ENCODE peak calls at places on chromosomes 1 and 21, in eight cellular contexts. A, O, N, J, Y, H, G and K are unnamed samples.

GRCh38 chr21:27265492-27265891 is 298.6 kb upstream of the ADAMTS5 start:
- DNase-seq in A (no peak), H (no peak), O (no peak), Y (no peak), J (no peak), N (no peak), G (no peak), K (no peak)

GRCh38 chr1:30407030-30407861 is 316.1 kb downstream of the MATN1 start:
- DNase-seq in H (no peak), N (no peak), A (no peak), O (peak), J (peak), Y (no peak), G (no peak), K (no peak)

GRCh38 chr1:248813546-248813945 is 12.2 kb downstream of the SH3BP5L start:
- DNase-seq in A (no peak), J (no peak), G (no peak), O (no peak), H (no peak), N (no peak), Y (no peak), K (no peak)

GRCh38 chr1:23543707-23544443 is 12.8 kb upstream of the E2F2 start:
- DNase-seq in H (no peak), J (no peak), Y (peak), N (no peak), A (no peak), O (no peak), G (no peak), K (no peak)

GRCh38 chr1:31620631-31621497 is 3.4 kb downstream of the HCRTR1 start:
- DNase-seq in Y (no peak), A (no peak), J (peak), H (no peak), N (no peak), G (no peak), O (no peak), K (no peak)

GRCh38 chr1:9610548-9610947 is 21.8 kb downstream of the TMEM201 start:
- DNase-seq in J (no peak), G (no peak), A (no peak), O (no peak), H (no peak), Y (no peak), N (no peak), K (no peak)

GRCh38 chr1:59432531-59433439 is 135.9 kb downstream of the FGGY start:
- DNase-seq in O (no peak), H (no peak), Y (no peak), N (no peak), A (no peak), G (no peak), J (no peak), K (no peak)

GRCh38 chr21:28699591-28700259 is 293.0 kb downstream of the LTN1 start:
- DNase-seq in H (no peak), A (no peak), Y (peak), G (peak), O (no peak), J (no peak), N (no peak), K (no peak)

GRCh38 chr21:34877485-34878128 is 171.5 kb downstream of the RUNX1 start:
- DNase-seq in A (no peak), Y (no peak), O (peak), G (peak), H (no peak), J (peak), N (no peak), K (no peak)

GRCh38 chr1:22461678-22462527 is 10.3 kb downstream of the ZBTB40 start:
- DNase-seq in N (no peak), O (no peak), J (no peak), A (no peak), Y (no peak), G (no peak), H (no peak), K (no peak)

GRCh38 chr1:2382621-2383361 is 8.6 kb downstream of the MORN1 start:
- DNase-seq in Y (no peak), A (no peak), G (peak), O (peak), H (no peak), J (no peak), N (no peak), K (no peak)

GRCh38 chr1:30795026-30795425 is 37.5 kb upstream of the LAPTM5 start:
- DNase-seq in A (no peak), H (no peak), J (no peak), N (no peak), G (no peak), Y (no peak), O (no peak), K (no peak)

GRCh38 chr1:51973587-51974474 is 16.7 kb downstream of the RAB3B start:
- DNase-seq in Y (no peak), A (no peak), N (no peak), O (no peak), G (no peak), H (no peak), J (no peak), K (no peak)

GRCh38 chr21:38115870-38116269 is 140.9 kb upstream of the KCNJ15 start:
- DNase-seq in H (no peak), Y (no peak), O (no peak), G (no peak), A (no peak), N (no peak), J (no peak), K (no peak)

GRCh38 chr1:3007298-3008147 is 13.7 kb upstream of the ACTRT2 start:
- DNase-seq in O (no peak), J (no peak), A (no peak), N (no peak), G (no peak), Y (no peak), H (no peak), K (no peak)

GRCh38 chr1:24765308-24765988 is 20.2 kb downstream of the CLIC4 start:
- DNase-seq in H (no peak), J (no peak), N (no peak), A (no peak), G (no peak), O (no peak), Y (no peak), K (no peak)

GRCh38 chr1:43933386-43934278 is at the start of gene ARTN:
- DNase-seq in Y (no peak), O (peak), H (peak), G (peak), N (no peak), A (no peak), J (no peak), K (no peak)

GRCh38 chr1:28986296-28986910 is 72.0 kb downstream of the EPB41 start:
- DNase-seq in H (no peak), Y (no peak), A (no peak), N (no peak), G (no peak), J (no peak), O (no peak), K (no peak)

GRCh38 chr1:66168919-66169725 is 364.8 kb upstream of the SGIP1 start:
- DNase-seq in Y (no peak), H (no peak), O (no peak), N (no peak), G (no peak), A (no peak), J (no peak), K (no peak)
- H3K27ac ChIP-seq in Y (no peak), H (peak), O (no peak), N (no peak), G (no peak), A (peak), J (no peak), K (peak)

GRCh38 chr1:203584040-203584439 is 42.6 kb upstream of the ATP2B4 start:
- DNase-seq in O (no peak), N (no peak), H (no peak), A (no peak), J (no peak), Y (no peak), G (no peak), K (no peak)

GRCh38 chr1:203586495-203586894 is 40.1 kb upstream of the ATP2B4 start:
- DNase-seq in A (no peak), N (no peak), J (no peak), H (no peak), Y (no peak), O (no peak), G (no peak), K (no peak)

GRCh38 chr1:203581841-203582240 is 44.8 kb upstream of the ATP2B4 start:
- DNase-seq in O (no peak), G (no peak), A (no peak), H (no peak), Y (no peak), J (no peak), N (no peak), K (no peak)

GRCh38 chr1:203582568-203582967 is 44.1 kb upstream of the ATP2B4 start:
- DNase-seq in N (no peak), H (no peak), G (no peak), Y (no peak), O (no peak), A (no peak), J (no peak), K (no peak)

GRCh38 chr1:203584507-203584906 is 42.1 kb upstream of the ATP2B4 start:
- DNase-seq in G (no peak), J (no peak), O (no peak), N (no peak), H (no peak), Y (no peak), A (no peak), K (no peak)
- H3K27ac ChIP-seq in G (no peak), J (no peak), O (no peak), N (no peak), H (no peak), Y (no peak), A (no peak), K (no peak)

GRCh38 chr1:184051138-184051484 is 419 bp upstream of the TSEN15 start:
- DNase-seq in J (no peak), O (no peak), A (no peak), G (peak), N (no peak), Y (no peak), H (no peak), K (no peak)
- H3K27ac ChIP-seq in J (peak), O (peak), A (peak), G (peak), N (peak), Y (peak), H (peak), K (peak)

GRCh38 chr1:17251699-17252376 is 2.9 kb downstream of the PADI3 start:
- DNase-seq in N (no peak), O (no peak), A (no peak), G (peak), J (no peak), Y (no peak), H (no peak), K (no peak)

GRCh38 chr1:17255336-17255735 is 6.4 kb downstream of the PADI3 start:
- DNase-seq in H (no peak), Y (no peak), N (no peak), O (peak), J (no peak), G (no peak), A (no peak), K (no peak)

GRCh38 chr1:17250601-17251000 is 1.7 kb downstream of the PADI3 start:
- DNase-seq in J (peak), Y (no peak), H (no peak), O (peak), N (no peak), G (peak), A (no peak), K (no peak)

GRCh38 chr1:17248781-17249180 is at the start of gene PADI3:
- DNase-seq in Y (no peak), A (no peak), O (no peak), G (peak), J (no peak), H (no peak), N (no peak), K (no peak)

GRCh38 chr1:17251246-17251645 is 2.3 kb downstream of the PADI3 start:
- DNase-seq in J (no peak), Y (no peak), G (no peak), A (no peak), H (no peak), O (no peak), N (no peak), K (no peak)
- H3K27ac ChIP-seq in J (no peak), Y (peak), G (peak), A (no peak), H (no peak), O (peak), N (no peak), K (no peak)

GRCh38 chr1:77683836-77684148 is 1.3 kb upstream of the ZZZ3 start:
- DNase-seq in J (no peak), G (no peak), Y (no peak), N (no peak), H (no peak), O (no peak), A (no peak), K (no peak)

GRCh38 chr1:77683142-77683835 is 831 bp upstream of the ZZZ3 start:
- DNase-seq in A (peak), O (peak), J (peak), G (peak), H (peak), N (peak), Y (peak), K (peak)

GRCh38 chr1:77686784-77687518 is 4.5 kb upstream of the ZZZ3 start:
- DNase-seq in Y (no peak), G (no peak), N (no peak), H (no peak), A (no peak), O (no peak), J (no peak), K (no peak)

GRCh38 chr1:77688939-77689338 is 6.5 kb upstream of the ZZZ3 start:
- DNase-seq in J (no peak), O (no peak), G (no peak), Y (no peak), A (no peak), H (no peak), N (no peak), K (no peak)

GRCh38 chr1:77687519-77687906 is 5.1 kb upstream of the ZZZ3 start:
- DNase-seq in H (peak), Y (no peak), N (no peak), G (no peak), J (no peak), A (no peak), O (peak), K (no peak)
- H3K27ac ChIP-seq in H (no peak), Y (no peak), N (no peak), G (peak), J (no peak), A (no peak), O (no peak), K (no peak)

GRCh38 chr1:15254521-15254920 is 7.5 kb downstream of the FHAD1 start:
- DNase-seq in O (no peak), G (no peak), A (no peak), Y (no peak), N (no peak), J (no peak), H (no peak), K (no peak)

GRCh38 chr1:15251807-15252546 is 5.0 kb downstream of the FHAD1 start:
- DNase-seq in J (no peak), O (no peak), H (no peak), A (no peak), G (no peak), Y (no peak), N (no peak), K (no peak)

GRCh38 chr1:15249032-15249601 is 2.1 kb downstream of the FHAD1 start:
- DNase-seq in A (no peak), O (no peak), G (no peak), Y (no peak), N (no peak), J (no peak), H (no peak), K (no peak)

GRCh38 chr1:15255582-15256149 is 8.6 kb downstream of the FHAD1 start:
- DNase-seq in O (no peak), H (no peak), Y (no peak), J (no peak), A (no peak), N (no peak), G (no peak), K (no peak)

GRCh38 chr1:15252547-15252835 is 5.5 kb downstream of the FHAD1 start:
- DNase-seq in G (no peak), N (no peak), H (no peak), A (no peak), J (no peak), O (no peak), Y (no peak), K (no peak)
- H3K27ac ChIP-seq in G (no peak), N (no peak), H (no peak), A (no peak), J (no peak), O (no peak), Y (no peak), K (no peak)

DNA sequence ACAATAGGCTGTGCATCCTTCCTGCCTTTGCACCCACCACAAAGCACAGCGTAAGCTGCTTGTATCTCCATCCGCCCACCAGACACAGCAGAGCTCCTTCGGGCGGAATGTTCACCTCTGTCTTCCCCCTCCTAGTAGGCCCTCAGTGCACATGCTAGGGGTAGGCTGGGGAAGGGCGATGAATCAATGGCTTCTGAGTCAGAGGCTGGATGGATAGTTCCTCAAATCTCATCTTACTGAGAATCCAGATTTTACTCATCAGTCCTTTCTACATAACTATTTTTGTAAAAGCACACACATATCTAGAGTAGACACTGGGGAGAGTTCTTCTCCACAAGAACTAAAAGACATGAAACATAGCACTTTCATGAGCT is 73.8 kb downstream of the BCAR3 start:
- DNase-seq in H (no peak), O (no peak), Y (no peak), J (no peak), A (no peak), N (no peak), G (no peak), K (no peak)
- H3K27ac ChIP-seq in H (no peak), O (no peak), Y (no peak), J (peak), A (peak), N (no peak), G (peak), K (no peak)

DNA sequence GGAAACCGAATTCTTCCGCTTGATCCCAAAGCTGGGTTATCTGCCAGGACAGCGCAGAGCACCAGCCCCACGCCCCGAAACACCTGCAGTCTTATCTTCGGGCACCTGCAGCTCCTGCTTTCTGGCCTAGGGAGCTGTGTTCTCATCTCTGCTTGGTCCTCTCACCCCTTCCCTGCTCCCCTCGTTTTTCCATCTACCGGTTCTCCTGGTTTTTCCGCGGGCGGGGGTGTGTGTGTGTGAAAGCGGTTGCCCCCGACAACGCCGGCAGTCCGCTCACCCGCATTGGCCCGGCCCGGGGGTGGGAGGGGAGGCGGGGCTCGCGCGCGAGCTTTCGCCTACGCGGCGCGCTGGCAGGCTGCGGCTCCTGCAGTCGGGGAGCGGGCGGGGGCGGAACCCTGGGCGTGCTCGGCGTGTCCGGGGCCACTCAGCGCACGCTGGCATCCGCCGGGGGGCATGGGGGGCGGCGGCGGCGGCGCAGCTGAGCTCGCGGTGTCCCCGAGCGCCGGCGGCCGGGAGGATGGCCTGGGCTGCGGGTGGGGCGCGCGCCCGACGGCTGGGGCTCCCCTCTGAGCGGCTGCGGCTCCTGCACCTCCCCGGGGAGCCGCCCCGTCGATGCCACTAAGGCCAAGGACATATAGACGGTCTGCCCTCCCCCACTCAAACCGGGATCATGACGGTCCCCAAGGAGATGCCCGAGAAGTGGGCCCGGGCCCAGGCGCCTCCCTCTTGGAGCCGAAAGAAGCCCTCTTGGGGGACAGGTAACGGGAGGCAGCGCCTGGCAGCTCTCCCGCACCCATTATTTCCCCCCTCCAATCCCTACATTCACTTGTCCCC is 3.2 kb downstream of the ATP8B2 start:
- DNase-seq in H (no peak), O (peak), N (peak), A (peak), Y (no peak), G (peak), J (peak), K (peak)
- H3K27ac ChIP-seq in H (no peak), O (no peak), N (peak), A (peak), Y (no peak), G (peak), J (peak), K (peak)

GRCh38 chr1:98391175-98391574 is 270.3 kb upstream of the SNX7 start:
- DNase-seq in A (no peak), N (no peak), H (no peak), G (no peak), J (no peak), Y (no peak), O (no peak), K (no peak)

GRCh38 chr1:98388431-98388830 is 273.1 kb upstream of the SNX7 start:
- DNase-seq in A (no peak), H (no peak), Y (peak), O (no peak), G (peak), J (no peak), N (no peak), K (no peak)

GRCh38 chr1:98386675-98387440 is 274.7 kb upstream of the SNX7 start:
- DNase-seq in O (peak), H (no peak), N (no peak), J (no peak), G (no peak), Y (no peak), A (no peak), K (no peak)

GRCh38 chr1:98387701-98388100 is 273.8 kb upstream of the SNX7 start:
- DNase-seq in Y (peak), O (no peak), J (no peak), H (no peak), G (no peak), A (no peak), N (no peak), K (no peak)

GRCh38 chr1:98389809-98390208 is 271.7 kb upstream of the SNX7 start:
- DNase-seq in A (no peak), J (no peak), G (no peak), N (no peak), H (no peak), Y (peak), O (no peak), K (no peak)
- H3K27ac ChIP-seq in A (no peak), J (no peak), G (no peak), N (no peak), H (no peak), Y (no peak), O (no peak), K (no peak)

GRCh38 chr1:50724626-50725286 is 235.3 kb downstream of the FAF1 start:
- DNase-seq in J (no peak), A (no peak), Y (no peak), O (no peak), N (no peak), H (no peak), G (no peak), K (no peak)
- H3K27ac ChIP-seq in J (no peak), A (no peak), Y (no peak), O (no peak), N (peak), H (no peak), G (no peak), K (no peak)